ENCODE peak calls at places on chromosomes 7 and 10, in five cellular contexts. M is fibroblast of mammary gland, X is endodermal cell, H is stomach, Z is AG04450. Y is an unnamed sample.

GRCh38 chr10:1539216-1539615 is 198.1 kb downstream of the ADARB2 start:
- DNase-seq in X (no peak), Z (no peak), H (no peak), M (no peak), Y (no peak)

GRCh38 chr10:88076027-88076880 is 212.8 kb downstream of the PTEN start:
- DNase-seq in X (no peak), Z (no peak), H (no peak), M (no peak), Y (no peak)

GRCh38 chr7:98469088-98469487 is 68.2 kb upstream of the BAIAP2L1 start:
- DNase-seq in H (no peak), M (no peak), Z (no peak), X (no peak), Y (no peak)

GRCh38 chr10:87671416-87671815 is 11.7 kb downstream of the PAPSS2 start:
- DNase-seq in M (no peak), Z (no peak), X (no peak), H (no peak), Y (no peak)

GRCh38 chr10:72462261-72462660 is 107.5 kb upstream of the DNAJB12 start:
- DNase-seq in M (no peak), Z (no peak), H (no peak), X (no peak), Y (no peak)

GRCh38 chr7:5693529-5693928 is 87.9 kb downstream of the RNF216 start:
- DNase-seq in M (peak), H (no peak), X (no peak), Z (no peak), Y (peak)

GRCh38 chr7:83528925-83529423 is 120.0 kb downstream of the SEMA3E start:
- DNase-seq in M (no peak), H (no peak), Z (no peak), X (no peak), Y (no peak)

GRCh38 chr10:92238586-92239098 is 52.2 kb downstream of the CPEB3 start:
- DNase-seq in Z (no peak), X (peak), M (peak), H (peak), Y (peak)

GRCh38 chr7:130493275-130493868 is 1.5 kb downstream of the MEST start:
- DNase-seq in H (no peak), Z (no peak), X (peak), M (peak), Y (no peak)

GRCh38 chr10:4848341-4849041 is 22.5 kb downstream of the AKR1E2 start:
- DNase-seq in H (no peak), X (no peak), Z (no peak), M (no peak), Y (no peak)

GRCh38 chr10:33353853-33354252 is 19.4 kb upstream of the NRP1 start:
- DNase-seq in Z (no peak), M (no peak), H (no peak), X (no peak), Y (no peak)

GRCh38 chr7:175955-176354 is 16.4 kb upstream of the FAM20C start:
- DNase-seq in M (no peak), H (no peak), X (no peak), Z (no peak), Y (no peak)

DNA sequence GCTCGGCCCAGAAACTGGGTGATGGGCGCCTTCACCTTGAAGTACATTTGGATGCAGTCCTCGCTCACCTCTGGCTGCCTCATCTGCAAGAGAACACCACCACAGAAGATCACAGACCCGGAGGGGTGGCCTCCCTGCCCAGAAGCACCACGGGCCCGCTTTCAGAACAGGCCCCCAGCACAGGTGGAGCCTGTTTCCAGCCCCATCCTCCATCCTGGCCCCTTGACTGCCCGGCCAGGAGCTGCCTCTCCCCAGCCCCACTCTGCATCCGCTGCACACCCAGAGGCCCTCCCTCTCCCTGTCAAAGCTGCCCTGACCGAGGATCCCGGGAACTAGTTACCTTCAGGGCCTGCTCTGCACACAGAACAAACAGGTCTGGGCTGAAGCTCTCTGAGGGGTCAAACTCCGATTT is 724 bp downstream of the CFAP46 start:
- DNase-seq in X (no peak), M (no peak), Z (no peak), H (no peak), Y (no peak)
- H3K4me3 ChIP-seq in X (peak), M (no peak), Z (peak), H (peak), Y (peak)

GRCh38 chr7:148151778-148152177 is 438.8 kb upstream of the C7orf33 start:
- DNase-seq in M (no peak), Z (no peak), H (no peak), X (no peak), Y (no peak)
- TF ChIP-seq CTCF in M (no peak), Z (no peak), H (no peak), X (peak), Y (peak)

DNA sequence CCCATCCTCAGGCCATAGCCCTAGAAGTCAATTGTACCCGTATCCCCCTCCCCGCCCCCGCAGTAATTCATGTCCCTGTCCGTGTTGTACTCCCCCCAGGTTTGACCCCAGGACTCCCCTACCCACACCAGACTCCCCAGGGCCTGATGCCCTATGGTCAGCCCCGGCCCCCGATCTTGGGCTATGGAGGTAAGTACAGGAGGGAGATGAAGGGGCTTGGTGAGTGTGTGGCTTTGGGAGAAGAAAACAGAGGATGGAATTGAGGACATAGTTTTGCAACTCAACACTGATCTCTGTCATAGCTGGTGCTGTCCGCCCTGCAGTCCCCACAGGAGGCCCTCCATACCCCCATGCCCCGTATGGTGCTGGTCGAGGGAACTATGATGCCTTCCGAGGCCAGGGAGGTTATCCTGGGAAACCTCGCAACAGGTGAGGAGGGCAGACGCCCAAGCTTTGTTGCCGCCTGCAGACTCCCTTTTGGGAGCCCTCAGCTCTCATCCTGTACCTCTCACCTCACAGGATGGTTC is 1.5 kb downstream of the UFSP1 start:
- DNase-seq in M (no peak), Z (no peak), X (no peak), H (no peak), Y (no peak)
- H3K4me3 ChIP-seq in M (no peak), Z (peak), X (peak), H (no peak), Y (no peak)

GRCh38 chr7:38330861-38331709 is 57.6 kb upstream of the TARP start:
- DNase-seq in Z (no peak), H (no peak), M (no peak), X (peak), Y (no peak)
- TF ChIP-seq CTCF in Z (no peak), H (no peak), M (peak), X (peak), Y (peak)

Y was measured in epithelial cell of proximal tubule.